ENCODE peak calls at places on chromosomes 12 and 14, in eight cellular contexts. One of them, this sample, is unnamed.

GRCh38 chr12:51392556-51393237 is 1.5 kb upstream of the GALNT6 start:
- DNase-seq in activated T-cell treated with anti-CD3 and anti-CD28 coated beads, Interleukin-2, amount 50 U/mL, for 72 hours: no peak
- DNase-seq in activated CD8-positive, alpha-beta T cell treated with anti-CD3 and anti-CD28 coated beads for 36 hours: peak; percentile 62
- DNase-seq in HT-29: no peak
- DNase-seq in iPS-NIHi11: peak; percentile 62
- DNase-seq in SK-N-DZ: peak; percentile 67
- DNase-seq in left ventricle myocardium superior: no peak
- DNase-seq in naive thymus-derived CD4-positive, alpha-beta T cell: peak; percentile 70
- DNase-seq in this sample: peak; percentile 87

GRCh38 chr12:68359669-68360068 is 27.5 kb upstream of the MDM1 start:
- DNase-seq in HT-29: no peak
- DNase-seq in activated T-cell treated with anti-CD3 and anti-CD28 coated beads, Interleukin-2, amount 50 U/mL, for 72 hours: no peak
- DNase-seq in SK-N-DZ: no peak
- DNase-seq in left ventricle myocardium superior: no peak
- DNase-seq in iPS-NIHi11: no peak
- DNase-seq in naive thymus-derived CD4-positive, alpha-beta T cell: no peak
- DNase-seq in activated CD8-positive, alpha-beta T cell treated with anti-CD3 and anti-CD28 coated beads for 36 hours: no peak
- DNase-seq in this sample: no peak

GRCh38 chr14:94555991-94556390 is 5.3 kb upstream of the SERPINA4 start:
- DNase-seq in naive thymus-derived CD4-positive, alpha-beta T cell: no peak
- DNase-seq in left ventricle myocardium superior: no peak
- DNase-seq in SK-N-DZ: no peak
- DNase-seq in iPS-NIHi11: no peak
- DNase-seq in activated T-cell treated with anti-CD3 and anti-CD28 coated beads, Interleukin-2, amount 50 U/mL, for 72 hours: no peak
- DNase-seq in activated CD8-positive, alpha-beta T cell treated with anti-CD3 and anti-CD28 coated beads for 36 hours: no peak
- DNase-seq in HT-29: no peak
- DNase-seq in this sample: no peak

GRCh38 chr14:89493877-89494634 is 77.0 kb upstream of the FOXN3 start:
- DNase-seq in naive thymus-derived CD4-positive, alpha-beta T cell: no peak
- DNase-seq in activated T-cell treated with anti-CD3 and anti-CD28 coated beads, Interleukin-2, amount 50 U/mL, for 72 hours: no peak
- DNase-seq in activated CD8-positive, alpha-beta T cell treated with anti-CD3 and anti-CD28 coated beads for 36 hours: no peak
- DNase-seq in iPS-NIHi11: no peak
- DNase-seq in left ventricle myocardium superior: no peak
- DNase-seq in HT-29: no peak
- DNase-seq in SK-N-DZ: no peak
- DNase-seq in this sample: peak; percentile 39

GRCh38 chr14:60134702-60135101 is 30.5 kb downstream of the DHRS7 start:
- DNase-seq in SK-N-DZ: no peak
- DNase-seq in left ventricle myocardium superior: no peak
- DNase-seq in activated CD8-positive, alpha-beta T cell treated with anti-CD3 and anti-CD28 coated beads for 36 hours: no peak
- DNase-seq in iPS-NIHi11: no peak
- DNase-seq in activated T-cell treated with anti-CD3 and anti-CD28 coated beads, Interleukin-2, amount 50 U/mL, for 72 hours: no peak
- DNase-seq in HT-29: no peak
- DNase-seq in naive thymus-derived CD4-positive, alpha-beta T cell: no peak
- DNase-seq in this sample: no peak

GRCh38 chr12:6167327-6168280 is 32.6 kb upstream of the CD9 start:
- DNase-seq in iPS-NIHi11: no peak
- DNase-seq in naive thymus-derived CD4-positive, alpha-beta T cell: no peak
- DNase-seq in left ventricle myocardium superior: no peak
- DNase-seq in activated T-cell treated with anti-CD3 and anti-CD28 coated beads, Interleukin-2, amount 50 U/mL, for 72 hours: peak; percentile 82
- DNase-seq in activated CD8-positive, alpha-beta T cell treated with anti-CD3 and anti-CD28 coated beads for 36 hours: peak; percentile 90
- DNase-seq in SK-N-DZ: no peak
- DNase-seq in HT-29: peak; percentile 40
- DNase-seq in this sample: no peak

GRCh38 chr12:109783135-109783964 is 49.8 kb downstream of the TRPV4 start:
- DNase-seq in activated T-cell treated with anti-CD3 and anti-CD28 coated beads, Interleukin-2, amount 50 U/mL, for 72 hours: no peak
- DNase-seq in SK-N-DZ: no peak
- DNase-seq in iPS-NIHi11: no peak
- DNase-seq in naive thymus-derived CD4-positive, alpha-beta T cell: no peak
- DNase-seq in activated CD8-positive, alpha-beta T cell treated with anti-CD3 and anti-CD28 coated beads for 36 hours: no peak
- DNase-seq in left ventricle myocardium superior: no peak
- DNase-seq in HT-29: no peak
- DNase-seq in this sample: no peak

GRCh38 chr14:67411375-67411774 is 590 bp downstream of the PLEK2 start:
- DNase-seq in activated CD8-positive, alpha-beta T cell treated with anti-CD3 and anti-CD28 coated beads for 36 hours: no peak
- DNase-seq in HT-29: no peak
- DNase-seq in naive thymus-derived CD4-positive, alpha-beta T cell: no peak
- DNase-seq in iPS-NIHi11: no peak
- DNase-seq in left ventricle myocardium superior: no peak
- DNase-seq in SK-N-DZ: no peak
- DNase-seq in activated T-cell treated with anti-CD3 and anti-CD28 coated beads, Interleukin-2, amount 50 U/mL, for 72 hours: no peak
- DNase-seq in this sample: no peak

GRCh38 chr12:76025601-76026575 is 5.7 kb downstream of the PHLDA1 start:
- DNase-seq in activated T-cell treated with anti-CD3 and anti-CD28 coated beads, Interleukin-2, amount 50 U/mL, for 72 hours: no peak
- DNase-seq in HT-29: peak; percentile 59
- DNase-seq in activated CD8-positive, alpha-beta T cell treated with anti-CD3 and anti-CD28 coated beads for 36 hours: no peak
- DNase-seq in iPS-NIHi11: no peak
- DNase-seq in SK-N-DZ: no peak
- DNase-seq in naive thymus-derived CD4-positive, alpha-beta T cell: no peak
- DNase-seq in left ventricle myocardium superior: no peak
- DNase-seq in this sample: no peak

GRCh38 chr14:67583711-67584644 is 16.1 kb downstream of the PIGH start:
- DNase-seq in left ventricle myocardium superior: no peak
- DNase-seq in activated T-cell treated with anti-CD3 and anti-CD28 coated beads, Interleukin-2, amount 50 U/mL, for 72 hours: peak; percentile 45
- DNase-seq in naive thymus-derived CD4-positive, alpha-beta T cell: no peak
- DNase-seq in HT-29: peak; percentile 58
- DNase-seq in activated CD8-positive, alpha-beta T cell treated with anti-CD3 and anti-CD28 coated beads for 36 hours: peak; percentile 39
- DNase-seq in SK-N-DZ: peak; percentile 47
- DNase-seq in iPS-NIHi11: peak; percentile 70
- DNase-seq in this sample: peak; percentile 74

GRCh38 chr14:71416392-71416791 is 509.1 kb downstream of the PCNX1 start:
- DNase-seq in iPS-NIHi11: no peak
- DNase-seq in HT-29: no peak
- DNase-seq in activated CD8-positive, alpha-beta T cell treated with anti-CD3 and anti-CD28 coated beads for 36 hours: no peak
- DNase-seq in naive thymus-derived CD4-positive, alpha-beta T cell: no peak
- DNase-seq in left ventricle myocardium superior: no peak
- DNase-seq in activated T-cell treated with anti-CD3 and anti-CD28 coated beads, Interleukin-2, amount 50 U/mL, for 72 hours: no peak
- DNase-seq in SK-N-DZ: no peak
- DNase-seq in this sample: no peak

GRCh38 chr14:22977684-22978486 is 4.5 kb downstream of the AJUBA start:
- DNase-seq in iPS-NIHi11: peak; percentile 89
- DNase-seq in HT-29: peak; percentile 77
- DNase-seq in activated CD8-positive, alpha-beta T cell treated with anti-CD3 and anti-CD28 coated beads for 36 hours: no peak
- DNase-seq in activated T-cell treated with anti-CD3 and anti-CD28 coated beads, Interleukin-2, amount 50 U/mL, for 72 hours: no peak
- DNase-seq in SK-N-DZ: no peak
- DNase-seq in left ventricle myocardium superior: peak; percentile 58
- DNase-seq in naive thymus-derived CD4-positive, alpha-beta T cell: no peak
- DNase-seq in this sample: peak; percentile 96

GRCh38 chr14:100237735-100238418 is 1.1 kb upstream of the YY1 start:
- DNase-seq in activated T-cell treated with anti-CD3 and anti-CD28 coated beads, Interleukin-2, amount 50 U/mL, for 72 hours: peak; percentile 71
- DNase-seq in iPS-NIHi11: peak; percentile 62
- DNase-seq in HT-29: peak; percentile 41
- DNase-seq in SK-N-DZ: no peak
- DNase-seq in left ventricle myocardium superior: peak; percentile 61
- DNase-seq in naive thymus-derived CD4-positive, alpha-beta T cell: no peak
- DNase-seq in activated CD8-positive, alpha-beta T cell treated with anti-CD3 and anti-CD28 coated beads for 36 hours: peak; percentile 74
- DNase-seq in this sample: peak; percentile 83

GRCh38 chr14:91220581-91221000 is 23.9 kb downstream of the GPR68 start:
- DNase-seq in activated T-cell treated with anti-CD3 and anti-CD28 coated beads, Interleukin-2, amount 50 U/mL, for 72 hours: no peak
- DNase-seq in SK-N-DZ: no peak
- DNase-seq in HT-29: no peak
- DNase-seq in naive thymus-derived CD4-positive, alpha-beta T cell: no peak
- DNase-seq in left ventricle myocardium superior: no peak
- DNase-seq in iPS-NIHi11: no peak
- DNase-seq in activated CD8-positive, alpha-beta T cell treated with anti-CD3 and anti-CD28 coated beads for 36 hours: no peak
- DNase-seq in this sample: no peak

GRCh38 chr12:48285751-48286650 is 64.7 kb downstream of the ZNF641 start:
- DNase-seq in activated CD8-positive, alpha-beta T cell treated with anti-CD3 and anti-CD28 coated beads for 36 hours: peak; percentile 51
- DNase-seq in left ventricle myocardium superior: no peak
- DNase-seq in activated T-cell treated with anti-CD3 and anti-CD28 coated beads, Interleukin-2, amount 50 U/mL, for 72 hours: peak; percentile 17
- DNase-seq in iPS-NIHi11: no peak
- DNase-seq in naive thymus-derived CD4-positive, alpha-beta T cell: peak; percentile 33
- DNase-seq in HT-29: no peak
- DNase-seq in SK-N-DZ: no peak
- DNase-seq in this sample: peak; percentile 49

GRCh38 chr12:124621296-124621660 is 53.9 kb upstream of the NCOR2 start:
- DNase-seq in activated T-cell treated with anti-CD3 and anti-CD28 coated beads, Interleukin-2, amount 50 U/mL, for 72 hours: no peak
- DNase-seq in naive thymus-derived CD4-positive, alpha-beta T cell: no peak
- DNase-seq in left ventricle myocardium superior: peak; percentile 82
- DNase-seq in HT-29: no peak
- DNase-seq in iPS-NIHi11: peak; percentile 62
- DNase-seq in SK-N-DZ: no peak
- DNase-seq in activated CD8-positive, alpha-beta T cell treated with anti-CD3 and anti-CD28 coated beads for 36 hours: no peak
- DNase-seq in this sample: peak; percentile 57

GRCh38 chr12:67077617-67078016 is 191.5 kb upstream of the CAND1 start:
- DNase-seq in SK-N-DZ: no peak
- DNase-seq in activated T-cell treated with anti-CD3 and anti-CD28 coated beads, Interleukin-2, amount 50 U/mL, for 72 hours: no peak
- DNase-seq in naive thymus-derived CD4-positive, alpha-beta T cell: no peak
- DNase-seq in HT-29: no peak
- DNase-seq in activated CD8-positive, alpha-beta T cell treated with anti-CD3 and anti-CD28 coated beads for 36 hours: no peak
- DNase-seq in iPS-NIHi11: no peak
- DNase-seq in left ventricle myocardium superior: no peak
- DNase-seq in this sample: no peak

GRCh38 chr14:82667006-82667405 is 1133.4 kb upstream of the SEL1L start:
- DNase-seq in iPS-NIHi11: no peak
- DNase-seq in left ventricle myocardium superior: no peak
- DNase-seq in HT-29: peak; percentile 8
- DNase-seq in activated T-cell treated with anti-CD3 and anti-CD28 coated beads, Interleukin-2, amount 50 U/mL, for 72 hours: no peak
- DNase-seq in naive thymus-derived CD4-positive, alpha-beta T cell: no peak
- DNase-seq in activated CD8-positive, alpha-beta T cell treated with anti-CD3 and anti-CD28 coated beads for 36 hours: no peak
- DNase-seq in SK-N-DZ: no peak
- DNase-seq in this sample: no peak